ENCODE peak calls at places on chromosomes 2 and 18, in eight cellular contexts. E is Calu3, C is MCF 10A, A is choroid plexus epithelial cell, L is neural crest cell, R is WTC11, G is RWPE1, F is left ventricle myocardium inferior. O is an unnamed sample.

GRCh38 chr2:132615329-132616085 is 54.5 kb downstream of the LYPD1 start:
- DNase-seq in A (no peak), E (no peak), F (no peak), C (no peak), L (no peak), R (no peak), G (no peak), O (no peak)

GRCh38 chr2:108449410-108450200 is 599 bp downstream of the GCC2 start:
- DNase-seq in F (no peak), L (no peak), R (no peak), E (peak), G (peak), C (no peak), A (peak), O (no peak)

GRCh38 chr2:231795525-231796327 is 9.5 kb downstream of the COPS7B start:
- DNase-seq in G (peak), F (no peak), E (peak), C (peak), R (no peak), A (peak), L (no peak), O (no peak)

GRCh38 chr2:201955702-201956141 is 77.9 kb upstream of the FZD7 start:
- DNase-seq in C (peak), G (no peak), A (no peak), L (no peak), E (no peak), F (no peak), R (no peak), O (no peak)

GRCh38 chr2:127046579-127046978 is 60.4 kb downstream of the BIN1 start:
- DNase-seq in F (no peak), E (no peak), A (no peak), G (no peak), C (no peak), L (no peak), R (no peak), O (no peak)

GRCh38 chr2:240947176-240947575 is 41.0 kb downstream of the CROCC2 start:
- DNase-seq in E (no peak), A (no peak), C (no peak), F (peak), L (no peak), R (no peak), G (no peak), O (no peak)

GRCh38 chr2:239337877-239338484 is 62.8 kb downstream of the HDAC4 start:
- DNase-seq in E (no peak), L (no peak), A (no peak), C (no peak), G (no peak), F (no peak), R (peak), O (no peak)

GRCh38 chr2:23354554-23354953 is 30.4 kb upstream of the KLHL29 start:
- DNase-seq in C (no peak), R (no peak), A (no peak), G (no peak), E (no peak), F (no peak), L (no peak), O (no peak)

GRCh38 chr2:62215306-62216064 is 19.6 kb downstream of the B3GNT2 start:
- DNase-seq in F (no peak), L (no peak), A (peak), R (no peak), G (no peak), C (no peak), E (no peak), O (peak)

GRCh38 chr18:77098033-77098432 is 34.5 kb downstream of the MBP start:
- DNase-seq in F (no peak), E (no peak), C (no peak), A (peak), R (no peak), L (no peak), G (no peak), O (no peak)

GRCh38 chr2:96754317-96754716 is 6.4 kb upstream of the CNNM4 start:
- DNase-seq in L (no peak), F (no peak), C (no peak), G (no peak), R (no peak), E (no peak), A (no peak), O (no peak)

GRCh38 chr2:203673933-203674332 is 32.5 kb upstream of the CD28 start:
- DNase-seq in L (no peak), E (no peak), F (no peak), R (no peak), A (peak), C (peak), G (no peak), O (no peak)

GRCh38 chr2:36354816-36355156 is 792 bp upstream of the CRIM1 start:
- DNase-seq in L (no peak), E (no peak), C (no peak), F (no peak), A (no peak), R (no peak), G (no peak), O (no peak)

DNA sequence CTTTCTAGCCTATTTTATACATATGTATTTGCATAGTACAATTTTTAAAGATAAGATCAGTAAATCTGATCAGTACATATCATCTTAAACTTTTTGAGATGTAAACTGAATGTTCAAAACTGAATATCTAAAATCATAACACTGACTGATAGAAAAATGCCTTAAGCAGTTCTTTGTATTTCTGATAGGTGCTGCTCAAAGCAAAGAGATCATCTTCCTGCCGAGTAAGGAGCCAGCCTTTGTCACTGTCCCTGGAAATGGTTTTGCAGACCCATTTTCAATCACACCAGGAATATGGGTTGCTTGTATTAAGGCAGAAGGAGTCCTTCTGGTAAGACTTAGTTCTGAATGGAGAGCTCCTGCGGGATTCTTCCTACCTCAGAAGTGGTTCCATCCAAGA is 135.0 kb downstream of the LAMA3 start:
- DNase-seq in C (no peak), F (no peak), R (no peak), G (no peak), A (peak), E (no peak), L (no peak), O (no peak)
- TF ChIP-seq CTCF in C (no peak), F (peak), R (no peak), G (no peak), A (peak), E (no peak), L (no peak), O (no peak)

DNA sequence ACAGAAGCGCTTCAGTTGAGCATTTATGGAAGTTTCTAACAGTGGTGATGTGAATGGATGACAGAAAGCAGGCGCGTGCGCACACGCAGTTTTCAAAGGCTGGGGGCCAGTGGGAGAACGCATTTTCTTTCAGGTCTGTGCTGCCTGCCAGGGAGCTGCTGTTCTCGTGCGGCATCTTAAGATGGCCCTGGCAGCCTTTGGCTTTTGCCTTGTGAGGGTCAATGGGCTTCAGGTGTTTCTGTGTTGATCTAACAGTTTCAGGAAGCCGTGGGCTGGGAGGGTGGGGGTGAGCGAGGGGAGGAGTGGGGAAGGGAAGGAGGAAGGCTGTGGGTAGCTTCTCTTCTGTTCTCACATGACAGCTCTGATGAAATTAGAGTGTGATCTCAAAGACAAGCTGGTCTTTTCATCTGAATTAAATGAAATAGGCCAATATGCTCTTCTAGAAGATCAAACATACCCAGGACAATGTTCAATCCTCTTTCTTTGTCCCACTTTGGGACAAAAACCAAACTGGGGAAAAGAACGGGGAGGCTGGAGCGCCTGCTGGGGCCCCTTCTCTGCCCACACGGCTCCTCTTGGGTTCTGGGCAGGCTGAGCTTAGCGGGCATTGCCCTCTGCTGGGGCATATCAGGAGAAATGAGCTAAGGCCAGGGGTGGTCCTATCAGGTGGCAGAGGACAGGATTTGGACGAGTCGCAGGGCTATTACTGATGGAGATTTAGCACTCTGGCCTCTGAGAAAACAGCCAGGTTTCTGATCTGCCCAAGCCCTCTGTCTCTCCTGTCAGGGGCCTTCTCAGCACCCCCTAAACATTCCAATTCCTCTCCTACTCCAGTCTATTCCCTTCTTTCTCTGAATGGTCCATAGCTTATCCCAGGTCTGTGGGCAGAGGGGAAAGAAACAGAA is 126.2 kb upstream of the LGALSL start:
- DNase-seq in R (peak), F (peak), C (no peak), G (peak), L (no peak), A (peak), E (peak), O (no peak)
- TF ChIP-seq CTCF in R (no peak), F (peak), C (peak), G (no peak), L (peak), A (peak), E (peak), O (no peak)

DNA sequence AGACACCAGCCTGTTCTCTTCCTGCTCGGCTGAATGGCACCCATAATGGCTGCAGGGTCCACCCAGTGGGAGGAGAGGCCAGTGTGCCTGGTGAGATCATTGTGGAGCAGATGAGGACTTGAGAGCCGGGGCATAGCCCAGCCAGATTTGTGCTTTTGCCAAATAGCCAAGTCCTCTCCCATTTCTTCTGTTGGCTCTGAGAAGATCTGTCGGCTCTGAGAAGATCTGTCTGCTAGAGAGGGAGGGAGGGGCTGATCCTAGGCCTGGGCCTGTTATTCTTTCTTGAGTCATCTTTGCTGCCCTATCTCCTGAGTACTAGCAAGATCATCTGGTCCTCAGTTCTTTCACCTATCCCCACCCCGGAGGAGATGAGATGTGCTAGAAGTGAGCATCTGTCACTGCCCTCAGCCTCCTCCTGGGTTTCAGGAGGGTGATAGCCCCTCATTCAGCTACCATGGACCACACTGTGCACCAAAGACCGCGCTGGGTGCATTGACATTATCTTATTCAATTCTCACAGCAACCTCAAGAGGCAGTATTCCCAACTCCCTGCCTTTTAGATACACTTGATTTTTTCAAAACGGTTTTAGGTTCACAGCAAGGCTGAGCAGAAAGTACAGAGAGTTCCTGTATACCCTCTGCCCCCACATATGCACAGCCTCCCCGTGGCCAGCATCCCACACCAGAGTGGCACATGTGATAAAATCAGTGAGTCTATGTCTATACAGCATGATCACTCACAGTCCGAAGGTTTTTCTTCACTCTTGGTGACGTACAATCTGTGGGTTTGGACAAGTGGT is 98.6 kb downstream of the CAPN13 start:
- DNase-seq in R (no peak), E (no peak), F (no peak), G (no peak), C (no peak), L (no peak), A (peak), O (no peak)
- TF ChIP-seq CTCF in R (peak), E (peak), F (peak), G (no peak), C (peak), L (peak), A (peak), O (peak)

GRCh38 chr2:30786923-30787685 is 20.1 kb downstream of the CAPN13 start:
- DNase-seq in E (no peak), F (no peak), R (no peak), L (no peak), A (no peak), G (no peak), C (no peak), O (no peak)

GRCh38 chr2:30796723-30797122 is 10.5 kb downstream of the CAPN13 start:
- DNase-seq in F (no peak), A (no peak), R (no peak), C (no peak), G (no peak), L (no peak), E (no peak), O (no peak)

GRCh38 chr2:30789670-30790210 is 17.5 kb downstream of the CAPN13 start:
- DNase-seq in L (no peak), E (no peak), C (no peak), F (no peak), A (no peak), G (no peak), R (no peak), O (no peak)

GRCh38 chr2:30790879-30791278 is 16.4 kb downstream of the CAPN13 start:
- DNase-seq in E (no peak), C (no peak), R (no peak), G (no peak), L (no peak), F (no peak), A (no peak), O (no peak)
- TF ChIP-seq CTCF in E (no peak), C (no peak), R (no peak), G (no peak), L (no peak), F (no peak), A (no peak), O (no peak)

DNA sequence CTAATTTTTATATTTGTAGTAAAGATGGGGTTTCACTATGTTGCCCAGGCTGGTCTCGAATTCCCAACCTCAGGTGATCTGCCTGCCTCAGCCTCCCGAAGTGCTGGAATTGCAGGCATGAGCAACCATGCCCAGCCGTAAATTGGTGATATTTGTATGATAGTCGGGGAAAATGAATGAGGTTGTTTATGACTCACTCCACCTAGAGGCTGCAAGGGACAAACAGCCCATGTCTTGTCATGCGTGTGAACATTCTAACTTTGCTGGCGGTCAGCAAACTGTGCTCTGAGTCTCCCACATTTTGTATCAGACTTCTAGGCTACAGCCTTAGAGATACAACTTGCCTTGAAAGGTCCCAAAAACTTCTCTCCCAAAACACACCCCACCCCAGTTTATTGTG is 133.5 kb upstream of the DTNA start:
- DNase-seq in F (no peak), L (no peak), R (no peak), G (no peak), A (no peak), C (no peak), E (no peak), O (no peak)
- TF ChIP-seq CTCF in F (no peak), L (no peak), R (no peak), G (no peak), A (no peak), C (no peak), E (no peak), O (no peak)

DNA sequence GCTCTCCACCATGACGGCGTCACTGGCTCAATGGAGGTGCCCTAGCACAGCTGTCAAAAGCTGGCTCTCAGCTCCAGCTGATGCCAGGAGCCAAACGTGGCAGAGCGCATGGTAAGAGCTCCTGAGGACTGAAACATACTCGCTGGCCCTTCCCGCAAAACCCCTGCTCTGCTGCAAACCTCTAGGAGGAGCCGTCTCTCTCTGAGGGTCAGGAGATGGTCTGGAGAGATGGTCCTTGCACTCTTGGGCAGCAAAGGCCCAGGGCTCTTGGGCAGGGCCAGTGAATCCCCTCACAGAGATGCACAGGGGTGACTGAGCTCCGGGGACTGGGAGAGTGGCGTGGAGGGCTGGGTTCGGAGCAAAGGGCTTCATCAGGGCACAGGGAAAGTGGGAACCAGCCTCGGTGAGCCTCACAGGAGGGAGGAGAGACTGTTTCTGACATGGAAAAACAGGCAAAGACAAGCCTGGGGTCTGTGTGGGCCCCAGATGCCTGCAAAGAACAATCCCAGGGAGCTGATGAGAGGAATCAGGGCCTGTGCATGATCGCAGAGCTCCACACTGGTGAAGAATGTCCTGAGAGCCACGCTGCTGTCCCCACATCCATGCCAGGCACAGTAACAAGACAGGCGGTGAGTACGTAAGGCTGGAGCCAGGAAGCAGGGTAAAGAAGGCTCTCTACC is 17.2 kb downstream of the SNORC start:
- DNase-seq in A (peak), L (no peak), G (no peak), R (peak), C (no peak), E (no peak), F (no peak), O (no peak)
- TF ChIP-seq CTCF in A (peak), L (no peak), G (no peak), R (no peak), C (no peak), E (no peak), F (no peak), O (no peak)

GRCh38 chr18:7735194-7735593 is 168.1 kb downstream of the PTPRM start:
- DNase-seq in C (peak), R (no peak), A (peak), E (no peak), G (no peak), F (no peak), L (no peak), O (no peak)
- TF ChIP-seq CTCF in C (peak), R (no peak), A (peak), E (peak), G (no peak), F (peak), L (peak), O (no peak)

DNA sequence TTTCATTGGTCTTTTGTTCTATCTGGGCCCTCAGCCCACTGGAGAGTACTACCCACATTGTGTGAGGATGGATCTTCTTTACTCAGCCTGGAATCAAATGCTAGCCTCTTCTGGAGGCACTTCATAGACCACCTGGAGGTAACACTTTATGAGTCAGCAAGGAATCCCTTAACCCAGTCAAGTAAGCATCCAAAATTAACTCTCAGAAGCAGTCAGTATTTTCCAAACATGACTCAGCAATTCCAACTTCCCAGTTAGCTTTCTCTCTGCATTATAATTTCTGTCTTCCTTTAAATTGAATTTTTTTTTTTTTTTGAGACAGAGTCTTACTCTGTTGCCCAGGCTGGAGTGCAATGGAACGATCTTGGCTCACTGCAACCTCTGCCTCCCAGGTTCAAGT is 142.7 kb downstream of the ACKR3 start:
- DNase-seq in R (no peak), L (no peak), C (peak), E (no peak), A (peak), F (no peak), G (no peak), O (no peak)
- TF ChIP-seq CTCF in R (no peak), L (no peak), C (no peak), E (no peak), A (no peak), F (no peak), G (no peak), O (no peak)

DNA sequence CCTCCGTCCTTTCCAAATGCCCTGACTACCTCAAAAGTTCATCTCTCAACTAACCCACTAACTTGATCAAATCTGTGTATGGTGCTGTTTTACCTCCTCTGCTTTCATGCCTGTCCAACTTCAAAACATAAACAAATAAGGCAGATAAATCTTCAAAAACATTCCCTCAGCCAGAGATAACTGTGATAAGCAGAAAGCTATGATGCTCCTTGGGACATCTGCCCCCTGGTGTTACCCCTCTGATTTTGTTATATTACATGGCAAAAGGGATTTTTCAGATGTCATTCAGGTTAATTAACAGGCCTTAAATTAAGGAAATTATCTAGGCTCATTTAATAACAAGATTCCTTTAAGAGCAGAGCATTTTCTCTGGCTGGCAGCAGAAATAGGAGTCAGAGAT is 810.8 kb upstream of the CHAC2 start:
- DNase-seq in E (no peak), C (no peak), F (no peak), L (no peak), A (peak), R (no peak), G (no peak), O (no peak)
- TF ChIP-seq CTCF in E (no peak), C (peak), F (no peak), L (peak), A (peak), R (no peak), G (no peak), O (peak)

O was measured in endothelial cell.